ENCODE peak calls at places on chromosomes 2 and 18, in four cellular contexts. T is colonic mucosa, A is PC-9, O is ovary. Z is an unnamed sample.

GRCh38 chr2:159454185-159454584 is 162.2 kb downstream of the BAZ2B start:
- DNase-seq in T (no peak), A (peak; percentile 48), O (no peak), Z (no peak)

GRCh38 chr2:84701880-84702279 is 179.0 kb downstream of the TRABD2A start:
- DNase-seq in T (no peak), A (no peak), O (no peak), Z (no peak)

GRCh38 chr2:84373866-84374265 is 85.2 kb downstream of the SUCLG1 start:
- DNase-seq in T (no peak), A (no peak), O (no peak), Z (no peak)

GRCh38 chr2:238872026-238872425 is 24.1 kb downstream of the TWIST2 start:
- DNase-seq in T (no peak), A (no peak), O (peak; percentile 9), Z (no peak)

GRCh38 chr2:235530735-235531134 is 36.9 kb downstream of the AGAP1 start:
- DNase-seq in T (no peak), A (no peak), O (no peak), Z (no peak)

GRCh38 chr2:83602753-83603152 is 856.3 kb downstream of the SUCLG1 start:
- DNase-seq in T (no peak), A (no peak), O (no peak), Z (no peak)

GRCh38 chr2:181876614-181877063 is 14.9 kb upstream of the ITPRID2 start:
- DNase-seq in T (peak; percentile 69), A (peak; percentile 88), O (no peak), Z (no peak)

GRCh38 chr2:151637284-151637781 is 96.9 kb downstream of the NEB start:
- DNase-seq in T (no peak), A (no peak), O (no peak), Z (no peak)

GRCh38 chr2:177635696-177636095 is 243.1 kb downstream of the AGPS start:
- DNase-seq in T (no peak), A (no peak), O (no peak), Z (no peak)

GRCh38 chr2:177633910-177634294 is 241.3 kb downstream of the AGPS start:
- DNase-seq in T (no peak), A (no peak), O (no peak), Z (no peak)

GRCh38 chr2:177639262-177639914 is 246.8 kb downstream of the AGPS start:
- DNase-seq in T (no peak), A (no peak), O (no peak), Z (no peak)

GRCh38 chr2:177633111-177633510 is 240.5 kb downstream of the AGPS start:
- DNase-seq in T (no peak), A (peak; percentile 53), O (no peak), Z (no peak)

DNA sequence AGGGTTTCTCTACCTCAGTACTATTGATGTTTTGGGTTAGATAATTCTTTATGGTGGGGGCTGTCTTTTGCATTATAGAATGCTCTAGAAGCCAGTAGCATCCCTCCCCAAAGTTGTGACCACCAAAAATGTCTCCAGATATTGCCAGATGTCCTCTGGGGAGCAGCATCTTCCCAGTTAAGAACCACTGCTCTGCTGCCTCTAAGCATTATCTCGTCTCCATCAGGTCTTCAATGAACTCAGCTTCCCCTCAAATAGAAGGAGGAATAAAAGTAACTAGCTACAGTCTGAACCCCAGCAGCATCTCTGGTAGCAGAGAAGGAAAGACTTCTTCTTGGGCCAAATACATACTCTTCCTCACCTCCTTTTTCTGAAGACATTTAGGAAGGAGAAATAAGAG is 244.1 kb downstream of the AGPS start:
- DNase-seq in T (no peak), A (no peak), O (no peak), Z (no peak)
- TF ChIP-seq CTCF in T (no peak), A (no peak), O (no peak), Z (no peak)

DNA sequence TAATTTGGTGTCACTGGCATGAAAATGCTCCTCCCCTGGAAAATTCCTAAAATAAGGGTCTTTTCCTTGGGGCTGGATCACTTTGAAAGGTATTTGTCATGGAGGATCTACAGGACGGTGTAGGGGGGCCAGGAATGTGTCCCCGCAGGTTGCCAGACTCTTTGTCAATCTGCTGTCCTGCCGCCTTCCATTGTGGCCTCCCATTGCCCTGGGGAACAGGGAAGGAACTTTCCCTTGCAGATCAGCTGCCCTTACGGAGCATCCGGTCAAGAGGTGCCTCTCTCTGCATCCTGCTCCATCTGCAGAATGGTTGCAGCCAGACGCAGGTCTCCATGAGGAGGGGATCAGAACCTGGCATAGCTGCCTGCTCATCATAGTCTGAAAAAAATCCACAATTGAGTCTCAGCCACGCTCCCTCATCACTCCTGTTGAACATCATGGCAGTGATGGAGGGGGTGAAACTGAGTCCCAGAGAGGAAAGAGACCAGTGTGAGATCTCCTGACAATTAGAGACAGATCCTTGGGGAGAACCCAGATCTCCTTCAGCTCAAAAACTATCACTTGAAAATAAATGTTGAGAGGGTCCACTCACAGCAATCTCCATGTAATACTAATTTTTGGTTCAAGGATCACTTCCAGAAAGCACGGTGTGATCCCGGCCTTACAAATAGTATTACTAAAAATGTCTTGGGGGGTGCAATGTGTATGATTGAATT is 244.8 kb downstream of the MYCN start:
- DNase-seq in T (no peak), A (no peak), O (no peak), Z (no peak)
- TF ChIP-seq CTCF in T (no peak), A (no peak), O (no peak), Z (no peak)

GRCh38 chr18:46456691-46457090 is 200.3 kb downstream of the LOXHD1 start:
- DNase-seq in T (no peak), A (no peak), O (no peak), Z (no peak)
- TF ChIP-seq CTCF in T (no peak), A (no peak), O (no peak), Z (no peak)

DNA sequence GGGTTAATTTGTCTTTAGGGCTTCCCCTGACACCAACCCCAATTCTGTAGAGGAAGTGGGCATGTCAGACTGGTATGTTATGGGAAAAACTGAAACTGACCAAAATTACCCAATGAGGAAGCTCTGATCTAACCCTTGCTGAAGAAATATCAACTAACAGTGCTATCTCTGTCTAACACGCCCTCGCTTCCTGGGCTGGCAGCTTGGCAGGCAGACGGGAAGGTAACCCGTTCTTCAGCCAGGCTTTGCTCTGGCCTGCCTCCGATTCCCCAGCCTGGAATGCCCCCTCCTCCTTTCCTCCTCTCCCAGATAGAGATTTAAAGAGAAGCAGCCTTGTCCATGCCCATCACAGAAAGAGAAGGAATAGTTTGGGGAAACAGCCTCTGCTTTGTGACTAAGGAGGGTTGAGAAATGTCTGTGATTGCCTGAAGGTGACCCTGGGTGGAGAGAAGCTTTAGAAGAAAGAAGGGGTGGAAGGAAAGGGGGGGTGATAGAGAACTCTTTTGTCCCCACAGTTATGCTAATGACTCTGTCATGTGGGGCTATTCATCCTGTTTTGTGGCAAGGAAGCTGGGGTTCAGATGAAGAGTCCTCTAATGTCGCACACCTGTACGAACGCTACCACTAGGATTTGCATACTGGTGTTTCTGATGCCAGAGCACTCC is 15.4 kb downstream of the HK2 start:
- DNase-seq in T (peak; percentile 70), A (peak; percentile 87), O (no peak), Z (no peak)
- TF ChIP-seq CTCF in T (no peak), A (no peak), O (no peak), Z (no peak)

DNA sequence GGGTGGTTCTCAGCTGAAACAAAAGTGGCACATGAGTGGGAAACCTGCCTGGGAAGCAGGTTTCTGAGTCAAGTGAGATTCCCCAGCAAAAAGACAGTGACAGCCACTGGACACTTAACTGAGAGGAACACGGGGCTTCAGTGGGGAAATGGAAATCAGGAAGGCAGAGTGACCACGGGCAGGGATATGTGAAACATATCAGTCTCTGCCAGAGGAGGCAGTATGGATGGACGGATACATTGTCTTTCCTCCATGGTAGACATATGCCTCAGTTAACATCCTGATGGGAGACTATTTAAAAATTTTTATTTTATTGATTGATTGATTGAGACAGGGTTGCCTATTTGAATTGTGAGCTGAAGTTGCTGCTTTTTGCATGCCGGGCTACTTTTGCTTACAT is 292.1 kb downstream of the NBAS start:
- DNase-seq in T (no peak), A (no peak), O (no peak), Z (no peak)
- TF ChIP-seq CTCF in T (no peak), A (no peak), O (no peak), Z (no peak)

GRCh38 chr2:157876066-157876770 is at the start of gene ACVR1:
- DNase-seq in T (peak; percentile 94), A (peak; percentile 80), O (peak; percentile 95), Z (peak; percentile 89)
- TF ChIP-seq CTCF in T (no peak), A (no peak), O (peak; percentile 65), Z (peak; percentile 14)

GRCh38 chr2:75574106-75574505 is 13.4 kb upstream of the EVA1A start:
- DNase-seq in T (no peak), A (no peak), O (no peak), Z (no peak)
- TF ChIP-seq CTCF in T (no peak), A (peak; percentile 51), O (no peak), Z (no peak)

DNA sequence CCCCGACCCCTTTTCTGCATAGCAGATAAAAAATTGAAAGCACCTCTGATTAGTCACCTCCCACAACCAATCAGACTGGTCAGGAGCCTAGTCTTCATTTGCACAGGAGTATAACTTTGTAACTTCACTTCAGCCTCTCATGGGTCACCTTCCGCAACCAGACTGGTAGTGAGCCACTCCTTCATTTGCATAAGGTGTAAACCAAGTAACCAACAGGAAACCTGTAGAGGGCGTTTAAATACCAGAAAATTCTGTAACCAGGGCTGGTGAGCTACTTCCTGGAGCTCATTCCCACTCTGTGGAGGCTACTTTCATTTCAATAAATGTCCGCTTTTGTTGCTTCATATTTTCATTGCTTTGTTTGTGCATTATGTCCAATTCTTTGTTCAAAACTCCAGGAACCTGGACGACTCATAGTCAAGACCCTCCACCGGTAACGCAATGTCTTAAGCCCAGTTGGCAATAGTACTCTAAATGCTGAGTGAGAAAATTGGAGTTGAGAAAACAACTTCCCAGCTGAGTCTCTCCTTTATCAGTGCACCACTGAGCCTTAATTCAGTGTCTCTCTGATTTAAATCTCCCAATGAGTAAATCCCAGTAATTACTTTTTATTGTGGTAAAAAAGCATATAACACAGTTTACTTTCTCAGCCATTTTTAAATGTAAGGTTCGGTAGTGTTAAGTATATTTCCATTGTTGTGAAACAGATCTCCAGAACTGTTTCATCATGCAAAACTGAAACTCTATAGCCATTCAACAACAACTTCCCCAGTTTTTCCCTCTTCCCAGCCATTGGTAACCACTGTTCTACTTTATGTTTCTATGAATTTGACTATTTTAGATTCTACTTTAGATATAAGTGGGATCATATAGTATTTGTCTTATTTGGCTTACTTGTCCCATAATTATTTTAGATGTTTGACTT is 392.7 kb upstream of the SLC8A1 start:
- DNase-seq in T (no peak), A (peak; percentile 61), O (no peak), Z (peak; percentile 22)
- TF ChIP-seq CTCF in T (no peak), A (peak; percentile 40), O (no peak), Z (peak; percentile 44)